ENCODE peak calls at places on chromosomes 5 and 9, in five cellular contexts. L, Y, A, I and J are unnamed samples.

GRCh38 chr5:96687812-96688453 is 25.8 kb downstream of the CAST start:
- DNase-seq in I (no peak), L (no peak), A (no peak), Y (no peak), J (no peak)

GRCh38 chr5:73435640-73436534 is 12.7 kb downstream of the FOXD1 start:
- DNase-seq in Y (no peak), L (no peak), I (no peak), A (no peak), J (no peak)

GRCh38 chr5:55771175-55771655 is 33.4 kb downstream of the DDX4 start:
- DNase-seq in Y (no peak), I (no peak), L (no peak), A (no peak), J (no peak)

GRCh38 chr9:137305788-137306545 is 3.9 kb upstream of the NRARP start:
- DNase-seq in Y (no peak), I (peak), L (no peak), A (no peak), J (no peak)

GRCh38 chr9:130186839-130187522 is 14.8 kb downstream of the NCS1 start:
- DNase-seq in L (no peak), A (no peak), I (no peak), Y (no peak), J (no peak)

GRCh38 chr5:50302815-50303490 is 138.1 kb downstream of the EMB start:
- DNase-seq in A (no peak), Y (no peak), I (no peak), L (no peak), J (no peak)

GRCh38 chr9:37432020-37432419 is 9.5 kb downstream of the GRHPR start:
- DNase-seq in L (no peak), Y (no peak), I (no peak), A (no peak), J (no peak)

GRCh38 chr9:127523312-127523851 is 72.1 kb downstream of the LRSAM1 start:
- DNase-seq in L (no peak), I (no peak), Y (no peak), A (no peak), J (no peak)

GRCh38 chr5:33291216-33292000 is 149.4 kb upstream of the TARS1 start:
- DNase-seq in Y (no peak), I (peak), A (no peak), L (no peak), J (no peak)

GRCh38 chr9:71692337-71692736 is 76.0 kb downstream of the CEMIP2 start:
- DNase-seq in A (no peak), Y (no peak), I (no peak), L (no peak), J (no peak)

GRCh38 chr9:70117835-70118319 is 74.2 kb downstream of the MAMDC2 start:
- DNase-seq in L (no peak), A (no peak), Y (no peak), I (no peak), J (no peak)

GRCh38 chr9:6986416-6986815 is 228.6 kb downstream of the KDM4C start:
- DNase-seq in L (no peak), I (no peak), Y (no peak), A (no peak), J (no peak)

GRCh38 chr5:53069626-53070025 is 39.9 kb downstream of the MOCS2 start:
- DNase-seq in A (no peak), Y (no peak), L (no peak), I (no peak), J (no peak)

GRCh38 chr9:95506692-95507455 is 9.9 kb downstream of the PTCH1 start:
- DNase-seq in A (peak), Y (no peak), I (peak), L (no peak), J (peak)

GRCh38 chr5:119453045-119453383 is 717 bp downstream of the HSD17B4 start:
- DNase-seq in L (no peak), Y (no peak), I (no peak), A (no peak), J (no peak)

GRCh38 chr5:34789021-34789531 is 49.9 kb upstream of the TTC23L start:
- DNase-seq in A (no peak), Y (no peak), I (no peak), L (no peak), J (no peak)

GRCh38 chr9:7117676-7118561 is 360.1 kb downstream of the KDM4C start:
- DNase-seq in I (no peak), A (peak), L (no peak), Y (no peak), J (no peak)

GRCh38 chr9:85723220-85723619 is 18.5 kb downstream of the AGTPBP1 start:
- DNase-seq in A (no peak), Y (no peak), I (peak), L (no peak), J (peak)

GRCh38 chr9:112380102-112380581 is at the start of gene HSDL2:
- DNase-seq in A (peak), I (no peak), Y (no peak), L (peak), J (no peak)

GRCh38 chr9:110712955-110713354 is 44.4 kb downstream of the MUSK start:
- DNase-seq in A (no peak), L (no peak), Y (no peak), I (no peak), J (no peak)

GRCh38 chr5:13278148-13278547 is 666.3 kb downstream of the DNAH5 start:
- DNase-seq in L (no peak), I (no peak), A (no peak), Y (no peak), J (no peak)

GRCh38 chr5:27472875-27473274 is 434.5 kb upstream of the CDH9 start:
- DNase-seq in Y (no peak), L (no peak), I (no peak), A (no peak), J (no peak)

GRCh38 chr9:129483467-129484324 is 137.2 kb downstream of the C9orf50 start:
- DNase-seq in A (peak), Y (no peak), L (peak), I (peak), J (no peak)

GRCh38 chr5:55773057-55773456 is 35.2 kb downstream of the DDX4 start:
- DNase-seq in L (no peak), Y (no peak), I (no peak), A (peak), J (no peak)

GRCh38 chr9:133945977-133946753 is 46.0 kb downstream of the VAV2 start:
- DNase-seq in A (no peak), L (no peak), Y (no peak), I (peak), J (no peak)

GRCh38 chr9:132055756-132056155 is 23.9 kb downstream of the MED27 start:
- DNase-seq in I (no peak), A (no peak), Y (no peak), L (no peak), J (no peak)

GRCh38 chr9:132923346-132923902 is 21.0 kb downstream of the TSC1 start:
- DNase-seq in I (no peak), Y (no peak), A (no peak), L (no peak), J (no peak)

GRCh38 chr5:39283231-39283818 is 64.0 kb upstream of the FYB1 start:
- DNase-seq in I (no peak), Y (peak), A (no peak), L (no peak), J (no peak)

GRCh38 chr5:161546463-161547301 is at the start of gene GABRB2:
- DNase-seq in A (peak), Y (peak), L (peak), I (peak), J (no peak)

GRCh38 chr5:110651507-110651906 is 75.0 kb downstream of the TMEM232 start:
- DNase-seq in Y (no peak), L (no peak), A (no peak), I (no peak), J (no peak)

GRCh38 chr9:121281614-121282291 is 13.8 kb downstream of the GSN start:
- DNase-seq in L (no peak), Y (no peak), A (peak), I (peak), J (no peak)

GRCh38 chr5:165029471-165029870 is 1524.1 kb downstream of the MAT2B start:
- DNase-seq in Y (no peak), L (no peak), I (no peak), A (no peak), J (no peak)

GRCh38 chr9:132908635-132909034 is 29.9 kb downstream of the SPACA9 start:
- DNase-seq in Y (no peak), A (no peak), I (no peak), L (no peak), J (no peak)

GRCh38 chr9:15915711-15916110 is 362.9 kb downstream of the CCDC171 start:
- DNase-seq in I (no peak), L (no peak), Y (no peak), A (no peak), J (no peak)

GRCh38 chr9:108586451-108586850 is 269.3 kb downstream of the ACTL7B start:
- DNase-seq in L (no peak), I (no peak), A (no peak), Y (no peak), J (no peak)

GRCh38 chr5:43275391-43275790 is 37.8 kb downstream of the HMGCS1 start:
- DNase-seq in Y (no peak), L (no peak), I (peak), A (no peak), J (no peak)

GRCh38 chr5:66122379-66123034 is 21.6 kb upstream of the SREK1 start:
- DNase-seq in A (no peak), Y (no peak), L (no peak), I (no peak), J (no peak)